ENCODE peak calls at places on chromosome 5, in eight cellular contexts. Y, P, R, G, N, F, Q and A are unnamed samples.

GRCh38 chr5:1436681-1437080 is 8.6 kb downstream of the SLC6A3 start:
- DNase-seq in Y (no peak), P (no peak), R (no peak), G (no peak), N (no peak), F (no peak), Q (no peak), A (no peak)

GRCh38 chr5:176892663-176893062 is 6.5 kb downstream of the HK3 start:
- DNase-seq in Y (no peak), P (no peak), R (no peak), G (no peak), N (no peak), F (no peak), Q (no peak), A (no peak)

GRCh38 chr5:148186248-148187003 is 16.4 kb upstream of the SPINK6 start:
- DNase-seq in Y (no peak), P (no peak), R (no peak), G (no peak), N (no peak), F (no peak), Q (no peak), A (no peak)

GRCh38 chr5:61357745-61358144 is 25.7 kb downstream of the ZSWIM6 start:
- DNase-seq in Y (no peak), P (no peak), R (no peak), G (no peak), N (no peak), F (no peak), Q (peak), A (no peak)

GRCh38 chr5:127080001-127080478 is 6.7 kb upstream of the C5orf63 start:
- DNase-seq in Y (no peak), P (no peak), R (no peak), G (peak), N (no peak), F (no peak), Q (no peak), A (no peak)

GRCh38 chr5:65927497-65928340 is 1.3 kb downstream of the ERBIN start:
- DNase-seq in Y (no peak), P (no peak), R (peak), G (peak), N (no peak), F (peak), Q (no peak), A (no peak)

GRCh38 chr5:133489632-133490031 is 122.7 kb downstream of the FSTL4 start:
- DNase-seq in Y (no peak), P (no peak), R (no peak), G (no peak), N (no peak), F (peak), Q (no peak), A (no peak)

GRCh38 chr5:176536132-176536901 is 885 bp downstream of the RNF44 start:
- DNase-seq in Y (peak), P (peak), R (peak), G (peak), N (no peak), F (peak), Q (peak), A (peak)

GRCh38 chr5:104778-105296 is 12.9 kb downstream of the PLEKHG4B start:
- DNase-seq in Y (no peak), P (no peak), R (no peak), G (no peak), N (no peak), F (no peak), Q (no peak), A (no peak)

GRCh38 chr5:50435131-50435530 is 6.0 kb downstream of the EMB start:
- DNase-seq in Y (no peak), P (no peak), R (no peak), G (no peak), N (no peak), F (peak), Q (no peak), A (no peak)

GRCh38 chr5:151155777-151156731 is 1.5 kb downstream of the ANXA6 start:
- DNase-seq in Y (no peak), P (no peak), R (no peak), G (no peak), N (no peak), F (peak), Q (no peak), A (peak)

GRCh38 chr5:147949711-147950573 is 43.6 kb upstream of the C5orf46 start:
- DNase-seq in Y (no peak), P (no peak), R (no peak), G (no peak), N (no peak), F (peak), Q (no peak), A (no peak)

GRCh38 chr5:18802336-18802735 is 1168.1 kb downstream of the TAF11L14 start:
- DNase-seq in Y (no peak), P (no peak), R (no peak), G (no peak), N (no peak), F (no peak), Q (no peak), A (no peak)

GRCh38 chr5:171166766-171167165 is 142.3 kb upstream of the TLX3 start:
- DNase-seq in Y (no peak), P (no peak), R (no peak), G (no peak), N (no peak), F (no peak), Q (no peak), A (no peak)

GRCh38 chr5:106019271-106019670 is 1651.5 kb downstream of the EFNA5 start:
- DNase-seq in Y (no peak), P (no peak), R (no peak), G (no peak), N (no peak), F (no peak), Q (no peak), A (no peak)

GRCh38 chr5:150434502-150434901 is 15.0 kb downstream of the RPS14 start:
- DNase-seq in Y (no peak), P (no peak), R (no peak), G (no peak), N (no peak), F (no peak), Q (no peak), A (no peak)

GRCh38 chr5:124856726-124857125 is 110.3 kb upstream of the ZNF608 start:
- DNase-seq in Y (no peak), P (no peak), R (no peak), G (no peak), N (no peak), F (no peak), Q (no peak), A (no peak)

GRCh38 chr5:170551622-170552021 is 47.8 kb downstream of the KCNIP1 start:
- DNase-seq in Y (no peak), P (no peak), R (no peak), G (no peak), N (no peak), F (no peak), Q (no peak), A (no peak)

GRCh38 chr5:151257731-151258715 is 5.0 kb downstream of the GM2A start:
- DNase-seq in Y (no peak), P (no peak), R (no peak), G (no peak), N (no peak), F (peak), Q (no peak), A (no peak)

GRCh38 chr5:113510836-113511451 is 2.5 kb upstream of the YTHDC2 start:
- DNase-seq in Y (no peak), P (no peak), R (no peak), G (no peak), N (no peak), F (peak), Q (no peak), A (no peak)

GRCh38 chr5:134445841-134446818 is 34.4 kb upstream of the CDKN2AIPNL start:
- DNase-seq in Y (no peak), P (no peak), R (no peak), G (no peak), N (no peak), F (no peak), Q (no peak), A (no peak)

GRCh38 chr5:132427285-132428146 is 58.0 kb downstream of the SLC22A5 start:
- DNase-seq in Y (peak), P (no peak), R (peak), G (no peak), N (no peak), F (peak), Q (no peak), A (no peak)

GRCh38 chr5:151492729-151493128 is 45.3 kb downstream of the SLC36A1 start:
- DNase-seq in Y (no peak), P (no peak), R (no peak), G (no peak), N (no peak), F (no peak), Q (no peak), A (no peak)

GRCh38 chr5:1443145-1443543 is 2.1 kb downstream of the SLC6A3 start:
- DNase-seq in Y (no peak), P (no peak), R (no peak), G (no peak), N (no peak), F (no peak), Q (no peak), A (no peak)

GRCh38 chr5:149537374-149537959 is 13.8 kb downstream of the CSNK1A1 start:
- DNase-seq in Y (no peak), P (no peak), R (no peak), G (no peak), N (no peak), F (no peak), Q (no peak), A (no peak)

GRCh38 chr5:110869927-110870326 is 131.1 kb downstream of the SLC25A46 start:
- DNase-seq in Y (no peak), P (no peak), R (no peak), G (no peak), N (no peak), F (no peak), Q (no peak), A (no peak)

GRCh38 chr5:110865400-110866094 is 126.7 kb downstream of the SLC25A46 start:
- DNase-seq in Y (no peak), P (no peak), R (no peak), G (peak), N (no peak), F (peak), Q (peak), A (peak)
- TF ChIP-seq CTCF in Y (peak), P (no peak), R (no peak), G (peak), N (peak), F (peak), Q (peak), A (peak)

GRCh38 chr5:174342696-174343095 is 297.2 kb downstream of the NSG2 start:
- DNase-seq in Y (no peak), P (no peak), R (no peak), G (no peak), N (no peak), F (no peak), Q (no peak), A (no peak)

GRCh38 chr5:174347183-174347582 is 301.7 kb downstream of the NSG2 start:
- DNase-seq in Y (no peak), P (no peak), R (no peak), G (no peak), N (no peak), F (no peak), Q (no peak), A (no peak)

GRCh38 chr5:174343826-174344225 is 298.3 kb downstream of the NSG2 start:
- DNase-seq in Y (no peak), P (no peak), R (no peak), G (no peak), N (no peak), F (no peak), Q (no peak), A (no peak)

GRCh38 chr5:174340221-174340620 is 294.7 kb downstream of the NSG2 start:
- DNase-seq in Y (no peak), P (no peak), R (no peak), G (no peak), N (no peak), F (no peak), Q (no peak), A (no peak)

DNA sequence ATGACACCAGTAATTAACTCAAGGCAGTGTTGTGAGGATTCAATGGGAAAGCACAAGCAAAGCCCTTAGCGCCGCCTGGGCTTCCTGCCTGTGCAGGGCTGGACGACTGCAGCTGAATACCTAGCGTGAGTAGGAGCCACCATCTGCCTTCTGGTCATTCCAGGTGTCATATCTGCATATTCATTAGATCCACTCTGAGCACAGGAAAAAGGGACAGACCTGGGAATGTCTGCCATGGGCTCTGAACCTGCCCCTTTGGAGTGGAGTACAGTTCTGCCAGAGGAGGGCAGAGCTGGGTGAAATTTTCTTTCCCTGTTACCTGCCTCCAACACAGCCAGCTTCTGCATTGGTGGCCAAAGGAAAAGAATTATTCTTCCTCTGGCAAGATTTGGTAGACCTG is 298.8 kb downstream of the NSG2 start:
- DNase-seq in Y (no peak), P (no peak), R (no peak), G (no peak), N (no peak), F (no peak), Q (no peak), A (no peak)
- TF ChIP-seq CTCF in Y (no peak), P (no peak), R (no peak), G (no peak), N (no peak), F (no peak), Q (no peak), A (no peak)

GRCh38 chr5:172929371-172929838 is 29.8 kb upstream of the RPL26L1 start:
- DNase-seq in Y (no peak), P (no peak), R (no peak), G (no peak), N (no peak), F (no peak), Q (no peak), A (no peak)
- TF ChIP-seq CTCF in Y (no peak), P (no peak), R (no peak), G (no peak), N (no peak), F (no peak), Q (no peak), A (no peak)

DNA sequence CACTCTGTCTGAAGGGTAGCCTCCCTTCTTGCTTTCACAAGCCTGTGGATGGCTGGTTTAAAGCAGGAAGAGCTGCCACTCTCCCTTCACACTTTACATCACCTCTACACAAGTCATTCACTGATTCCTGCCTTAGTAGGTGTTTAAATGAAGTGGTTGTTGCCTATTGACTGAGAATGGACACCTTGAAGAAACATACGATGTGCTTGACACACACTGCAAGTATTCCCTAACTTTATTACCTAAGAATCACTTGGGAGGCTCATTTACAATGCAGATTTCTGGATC is 230.5 kb downstream of the PIK3R1 start:
- DNase-seq in Y (no peak), P (no peak), R (no peak), G (no peak), N (no peak), F (no peak), Q (no peak), A (no peak)
- TF ChIP-seq CTCF in Y (no peak), P (no peak), R (no peak), G (no peak), N (no peak), F (no peak), Q (no peak), A (no peak)

GRCh38 chr5:41869739-41870620 is at the start of gene OXCT1:
- DNase-seq in Y (peak), P (no peak), R (peak), G (peak), N (peak), F (peak), Q (peak), A (peak)
- TF ChIP-seq CTCF in Y (no peak), P (no peak), R (no peak), G (no peak), N (no peak), F (no peak), Q (no peak), A (no peak)

DNA sequence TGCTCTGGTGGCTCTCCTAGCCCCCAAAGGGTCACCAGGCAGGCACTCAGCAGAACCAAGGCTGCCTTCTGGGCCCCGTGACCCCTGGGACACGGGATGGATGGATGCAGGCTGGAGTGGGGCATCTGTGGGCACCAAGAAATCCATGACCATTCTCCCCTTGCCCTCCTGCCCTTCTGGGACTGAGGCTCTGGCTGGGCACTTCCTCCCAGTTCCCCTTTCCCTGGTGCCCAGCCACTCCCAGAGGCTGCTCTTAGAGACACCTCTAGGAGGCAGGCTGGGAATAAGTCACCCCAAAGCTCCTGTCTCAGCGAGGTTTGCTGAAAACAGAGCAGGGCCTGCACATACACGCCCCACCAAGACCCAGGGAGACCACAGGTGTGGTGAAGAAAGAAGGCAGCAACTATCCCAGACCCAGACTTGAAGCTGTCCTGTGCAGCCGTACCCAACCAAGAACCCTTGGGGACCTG is 943 bp downstream of the STING1 start:
- DNase-seq in Y (peak), P (no peak), R (no peak), G (no peak), N (no peak), F (no peak), Q (no peak), A (no peak)
- TF ChIP-seq CTCF in Y (no peak), P (peak), R (no peak), G (no peak), N (peak), F (no peak), Q (no peak), A (no peak)

GRCh38 chr5:164051745-164052144 is 546.3 kb downstream of the MAT2B start:
- DNase-seq in Y (no peak), P (no peak), R (no peak), G (no peak), N (no peak), F (no peak), Q (no peak), A (no peak)

GRCh38 chr5:164054461-164054860 is 549.0 kb downstream of the MAT2B start:
- DNase-seq in Y (no peak), P (no peak), R (no peak), G (no peak), N (no peak), F (no peak), Q (no peak), A (no peak)

GRCh38 chr5:164052536-164053090 is 547.2 kb downstream of the MAT2B start:
- DNase-seq in Y (no peak), P (no peak), R (no peak), G (no peak), N (no peak), F (no peak), Q (no peak), A (no peak)

GRCh38 chr5:164053123-164053522 is 547.7 kb downstream of the MAT2B start:
- DNase-seq in Y (no peak), P (no peak), R (no peak), G (no peak), N (no peak), F (no peak), Q (no peak), A (no peak)

DNA sequence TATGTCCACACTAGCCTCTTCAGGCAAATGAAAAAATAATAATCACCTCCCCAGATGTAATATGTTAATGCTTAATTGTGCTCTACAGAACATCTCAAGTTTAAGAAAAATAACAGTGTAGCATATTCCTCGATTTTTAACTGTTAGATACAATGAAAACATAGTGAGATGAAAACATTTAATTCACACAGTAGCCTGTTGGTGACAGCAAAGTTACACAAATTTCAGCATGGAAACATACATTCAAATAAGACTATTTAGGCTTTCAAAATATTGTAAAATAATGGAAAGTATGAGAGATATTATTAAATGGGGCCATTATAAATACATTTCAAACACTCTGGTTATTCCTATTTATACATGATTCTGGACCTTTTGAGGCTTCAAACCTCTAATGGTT is 543.1 kb downstream of the MAT2B start:
- DNase-seq in Y (no peak), P (no peak), R (no peak), G (no peak), N (no peak), F (no peak), Q (no peak), A (no peak)
- TF ChIP-seq CTCF in Y (peak), P (no peak), R (no peak), G (no peak), N (no peak), F (no peak), Q (no peak), A (peak)

GRCh38 chr5:108084105-108084504 is 297.8 kb downstream of the FBXL17 start:
- DNase-seq in Y (no peak), P (no peak), R (no peak), G (no peak), N (no peak), F (no peak), Q (no peak), A (no peak)

GRCh38 chr5:108078882-108079281 is 303.0 kb downstream of the FBXL17 start:
- DNase-seq in Y (no peak), P (no peak), R (no peak), G (no peak), N (no peak), F (no peak), Q (no peak), A (no peak)

GRCh38 chr5:108081707-108082106 is 300.2 kb downstream of the FBXL17 start:
- DNase-seq in Y (no peak), P (no peak), R (no peak), G (no peak), N (no peak), F (no peak), Q (no peak), A (no peak)

GRCh38 chr5:108078345-108078744 is 303.6 kb downstream of the FBXL17 start:
- DNase-seq in Y (no peak), P (no peak), R (no peak), G (no peak), N (no peak), F (no peak), Q (no peak), A (no peak)

DNA sequence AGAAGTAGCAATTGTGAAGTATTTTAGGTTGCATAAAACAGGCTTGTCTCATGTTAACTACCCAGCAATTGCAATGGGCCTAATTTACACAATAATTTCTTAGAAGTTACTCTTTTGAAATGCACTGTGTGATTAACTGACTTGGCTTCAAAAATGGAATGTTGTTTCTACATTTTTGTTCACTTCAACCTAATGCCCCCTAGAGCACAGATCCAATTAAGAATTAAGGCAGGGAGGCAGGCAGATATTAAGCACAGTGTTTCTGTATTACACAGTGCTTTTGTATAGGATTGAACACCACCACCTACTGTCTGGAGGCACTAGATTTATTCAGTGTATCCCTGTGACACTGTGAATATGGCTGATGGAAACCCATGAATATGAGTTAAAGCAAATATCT is 302.1 kb downstream of the FBXL17 start:
- DNase-seq in Y (no peak), P (no peak), R (no peak), G (no peak), N (no peak), F (no peak), Q (no peak), A (no peak)
- TF ChIP-seq CTCF in Y (no peak), P (no peak), R (no peak), G (no peak), N (no peak), F (no peak), Q (no peak), A (no peak)